ENCODE peak calls at places on chromosome 6, in seven cellular contexts. A is heart left ventricle, K is IMR-90, W is breast epithelium, X is spleen, O is stomach, Z is uterus. M is an unnamed sample.

GRCh38 chr6:108260126-108260808 is 573 bp downstream of the SNX3 start:
- DNase-seq in X (peak), W (peak), K (peak), A (peak), O (peak), Z (no peak), M (no peak)

GRCh38 chr6:88823998-88824397 is 139.4 kb downstream of the RNGTT start:
- DNase-seq in K (peak), X (no peak), O (no peak), W (no peak), Z (no peak), A (no peak), M (peak)

GRCh38 chr6:25254671-25255070 is 24.5 kb upstream of the CARMIL1 start:
- DNase-seq in O (no peak), A (no peak), W (no peak), K (no peak), Z (no peak), X (no peak), M (no peak)

GRCh38 chr6:135163440-135163738 is 17.7 kb upstream of the MYB start:
- DNase-seq in W (no peak), Z (no peak), O (no peak), A (no peak), K (no peak), X (no peak), M (no peak)

GRCh38 chr6:7446644-7447325 is 57.2 kb downstream of the RIOK1 start:
- DNase-seq in O (no peak), Z (no peak), W (peak), A (no peak), K (no peak), X (no peak), M (no peak)

GRCh38 chr6:90536516-90536915 is 50.4 kb downstream of the MAP3K7 start:
- DNase-seq in K (no peak), O (no peak), W (no peak), Z (no peak), X (no peak), A (no peak), M (no peak)

GRCh38 chr6:14386263-14386981 is 268.9 kb downstream of the CD83 start:
- DNase-seq in W (no peak), O (no peak), A (no peak), K (no peak), Z (no peak), X (no peak), M (no peak)

GRCh38 chr6:25359191-25359861 is 80.2 kb downstream of the CARMIL1 start:
- DNase-seq in A (no peak), K (peak), W (peak), X (no peak), O (no peak), Z (peak), M (peak)

GRCh38 chr6:84220809-84221409 is 6.5 kb downstream of the CEP162 start:
- DNase-seq in Z (no peak), A (no peak), X (no peak), K (peak), W (no peak), O (no peak), M (no peak)

GRCh38 chr6:84687487-84687886 is 76.9 kb downstream of the TBX18 start:
- DNase-seq in X (no peak), K (no peak), Z (no peak), A (no peak), W (no peak), O (no peak), M (no peak)

GRCh38 chr6:79158856-79159516 is 75.5 kb downstream of the HMGN3 start:
- DNase-seq in W (no peak), X (no peak), Z (no peak), K (no peak), O (no peak), A (no peak), M (no peak)

GRCh38 chr6:17098538-17098937 is 3.3 kb upstream of the STMND1 start:
- DNase-seq in O (no peak), W (no peak), A (no peak), K (peak), X (no peak), Z (no peak), M (no peak)

GRCh38 chr6:28981833-28982475 is 23.2 kb downstream of the ZNF311 start:
- DNase-seq in X (peak), K (peak), Z (peak), W (peak), O (peak), A (peak), M (peak)

GRCh38 chr6:163962627-163963117 is 548.2 kb downstream of the QKI start:
- DNase-seq in O (no peak), A (peak), X (no peak), W (no peak), Z (no peak), K (no peak), M (no peak)

GRCh38 chr6:98539669-98540207 is 294.6 kb upstream of the POU3F2 start:
- DNase-seq in X (no peak), K (no peak), A (no peak), Z (no peak), W (no peak), O (no peak), M (no peak)

GRCh38 chr6:82786251-82786650 is 279.4 kb downstream of the UBE3D start:
- DNase-seq in Z (no peak), A (no peak), X (no peak), O (no peak), W (no peak), K (no peak), M (no peak)

GRCh38 chr6:117169060-117169635 is 96.2 kb upstream of the VGLL2 start:
- DNase-seq in Z (no peak), X (no peak), O (no peak), W (peak), A (no peak), K (no peak), M (no peak)

GRCh38 chr6:3516094-3516493 is 59.2 kb upstream of the SLC22A23 start:
- DNase-seq in W (no peak), A (no peak), X (no peak), Z (no peak), O (no peak), K (peak), M (no peak)

GRCh38 chr6:116060572-116061283 is at the start of gene FRK:
- DNase-seq in X (no peak), W (peak), A (no peak), K (peak), O (peak), Z (no peak), M (no peak)
- TF ChIP-seq POLR2A in X (no peak), W (no peak), A (no peak), K (no peak), O (no peak), Z (no peak), M (no peak)

GRCh38 chr6:44250718-44251123 is 3.8 kb downstream of the HSP90AB1 start:
- DNase-seq in X (no peak), K (no peak), A (no peak), Z (no peak), O (no peak), W (no peak), M (no peak)
- TF ChIP-seq POLR2A in X (no peak), K (no peak), A (no peak), Z (no peak), O (no peak), W (no peak), M (no peak)

GRCh38 chr6:166956444-166957086 is at the start of gene RNASET2:
- DNase-seq in W (peak), A (peak), K (peak), Z (peak), O (peak), X (peak), M (peak)
- TF ChIP-seq POLR2A in W (peak), A (peak), K (no peak), Z (peak), O (no peak), X (peak), M (peak)

DNA sequence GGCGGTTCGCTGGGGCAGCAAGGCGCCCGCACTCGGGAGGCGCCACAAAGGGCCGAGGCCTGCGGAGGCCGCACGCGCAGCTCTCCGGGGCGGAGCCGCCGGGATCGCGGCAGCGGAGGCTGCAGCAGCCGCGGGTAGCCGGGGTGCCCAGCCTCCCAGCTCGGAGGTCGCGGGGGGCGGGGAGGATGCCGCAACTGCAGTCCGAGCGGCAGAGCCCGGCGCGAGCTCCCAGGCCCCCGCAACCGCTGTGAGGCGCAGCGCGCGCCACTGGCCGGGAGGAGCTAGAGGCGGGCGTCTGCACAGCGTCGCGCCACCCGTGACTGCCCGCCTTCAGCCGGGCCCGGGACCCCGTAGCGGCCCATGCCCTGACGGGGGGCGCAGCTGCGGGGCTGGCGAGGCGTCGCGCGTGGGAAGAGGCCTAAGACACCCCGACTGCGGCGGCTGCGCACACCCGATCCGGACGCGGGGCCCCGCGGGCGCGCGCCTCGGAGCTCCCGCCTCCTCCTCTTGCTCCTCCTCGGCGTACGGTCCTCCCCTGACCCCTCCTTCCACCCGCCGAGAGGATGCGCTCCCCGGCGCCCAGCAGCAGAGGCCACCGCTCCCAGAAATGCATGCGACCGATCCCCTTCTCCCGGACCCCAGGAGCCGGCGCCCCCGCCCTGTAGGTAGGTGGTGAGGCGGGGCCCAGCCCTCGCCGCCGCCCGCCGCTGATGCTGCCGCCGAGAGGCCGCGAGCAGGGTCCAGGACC is at the start of gene NCOA7:
- DNase-seq in X (peak), Z (peak), K (peak), A (peak), W (peak), O (peak), M (peak)
- TF ChIP-seq POLR2A in X (peak), Z (peak), K (peak), A (peak), W (peak), O (no peak), M (peak)

DNA sequence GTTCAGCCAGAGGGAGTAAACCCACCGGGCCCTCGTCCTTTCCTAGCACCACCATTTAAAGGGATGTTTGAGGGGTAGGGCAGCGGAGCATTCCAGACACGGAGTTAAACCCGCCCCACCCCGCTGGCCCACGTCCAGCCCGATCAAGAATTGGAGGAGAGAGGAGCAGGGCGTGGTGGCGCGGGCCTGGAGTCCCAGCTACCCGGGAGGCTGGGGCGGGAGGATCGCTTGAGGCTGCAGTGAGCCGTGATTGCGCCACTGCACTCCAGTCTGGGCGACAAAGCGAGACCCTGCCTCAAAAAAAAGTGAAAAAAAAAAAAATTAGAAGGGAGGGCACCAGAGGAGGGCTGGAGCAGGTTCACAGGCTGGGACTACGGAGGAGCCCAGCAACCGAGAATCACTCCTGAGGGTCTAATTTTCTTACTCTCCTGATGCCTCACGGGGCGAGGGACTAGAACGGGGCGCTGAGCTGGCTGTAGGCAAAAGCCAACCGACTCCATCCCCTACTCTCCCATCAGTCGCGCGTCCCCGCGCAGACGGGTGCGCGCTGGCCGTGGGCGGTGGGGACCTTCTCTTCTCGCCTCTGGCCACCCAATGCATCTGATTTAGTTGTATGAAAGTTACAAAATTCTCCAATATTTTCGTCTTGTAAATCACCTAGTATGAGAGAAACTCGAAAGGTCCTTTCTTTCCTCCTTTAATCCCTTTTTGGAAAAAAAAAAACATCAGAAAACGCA is 6.1 kb upstream of the HSPA1B start:
- DNase-seq in Z (peak), X (peak), A (peak), O (peak), W (no peak), K (peak), M (no peak)
- TF ChIP-seq POLR2A in Z (peak), X (no peak), A (peak), O (no peak), W (peak), K (peak), M (peak)

GRCh38 chr6:26604026-26604425 is 7.3 kb downstream of the ABT1 start:
- DNase-seq in Z (no peak), X (no peak), K (no peak), O (no peak), A (no peak), W (no peak), M (no peak)
- TF ChIP-seq POLR2A in Z (no peak), X (no peak), K (no peak), O (no peak), A (no peak), W (no peak), M (no peak)

GRCh38 chr6:71420693-71421328 is 132.2 kb downstream of the OGFRL1 start:
- DNase-seq in Z (peak), O (peak), X (peak), K (peak), W (peak), A (peak), M (peak)
- TF ChIP-seq POLR2A in Z (peak), O (no peak), X (no peak), K (peak), W (peak), A (peak), M (peak)

GRCh38 chr6:11028959-11029358 is 15.1 kb downstream of the ELOVL2 start:
- DNase-seq in O (no peak), K (no peak), A (no peak), Z (no peak), W (no peak), X (no peak), M (no peak)

GRCh38 chr6:11025094-11025493 is 19.0 kb downstream of the ELOVL2 start:
- DNase-seq in O (no peak), Z (no peak), X (no peak), W (no peak), K (no peak), A (no peak), M (no peak)

GRCh38 chr6:11025911-11026635 is 18.0 kb downstream of the ELOVL2 start:
- DNase-seq in A (no peak), W (no peak), K (no peak), X (no peak), O (no peak), Z (no peak), M (no peak)

GRCh38 chr6:11030904-11031303 is 13.2 kb downstream of the ELOVL2 start:
- DNase-seq in X (no peak), W (no peak), K (no peak), A (no peak), Z (no peak), O (no peak), M (no peak)

DNA sequence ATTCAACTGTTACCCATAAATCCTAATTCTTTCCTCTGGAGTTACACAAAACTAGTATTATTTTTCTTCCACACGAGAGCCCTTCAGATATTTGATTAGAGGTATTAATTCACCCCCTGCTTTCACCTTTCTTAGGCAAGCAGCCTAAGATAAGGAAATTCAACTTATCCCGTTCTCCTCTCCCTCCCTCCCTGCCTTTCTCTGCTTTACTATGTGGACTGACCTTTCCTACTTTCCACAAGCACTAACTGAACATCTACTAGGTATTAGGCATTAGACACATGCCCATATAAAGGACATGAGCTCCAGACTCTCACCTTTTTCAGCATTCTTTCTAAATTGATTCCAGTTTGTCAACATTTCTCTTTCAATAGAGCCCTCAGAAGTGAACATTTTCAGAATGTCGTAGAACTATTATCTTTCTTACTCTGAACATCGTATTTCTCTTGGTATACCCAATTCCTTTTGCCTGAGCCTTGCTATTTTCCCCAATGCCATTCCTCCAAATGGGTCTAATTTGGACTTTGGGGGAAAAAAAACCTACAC is 16.5 kb downstream of the ELOVL2 start:
- DNase-seq in K (no peak), O (no peak), Z (no peak), W (no peak), A (no peak), X (no peak), M (no peak)
- TF ChIP-seq POLR2A in K (no peak), O (no peak), Z (no peak), W (no peak), A (no peak), X (no peak), M (no peak)

DNA sequence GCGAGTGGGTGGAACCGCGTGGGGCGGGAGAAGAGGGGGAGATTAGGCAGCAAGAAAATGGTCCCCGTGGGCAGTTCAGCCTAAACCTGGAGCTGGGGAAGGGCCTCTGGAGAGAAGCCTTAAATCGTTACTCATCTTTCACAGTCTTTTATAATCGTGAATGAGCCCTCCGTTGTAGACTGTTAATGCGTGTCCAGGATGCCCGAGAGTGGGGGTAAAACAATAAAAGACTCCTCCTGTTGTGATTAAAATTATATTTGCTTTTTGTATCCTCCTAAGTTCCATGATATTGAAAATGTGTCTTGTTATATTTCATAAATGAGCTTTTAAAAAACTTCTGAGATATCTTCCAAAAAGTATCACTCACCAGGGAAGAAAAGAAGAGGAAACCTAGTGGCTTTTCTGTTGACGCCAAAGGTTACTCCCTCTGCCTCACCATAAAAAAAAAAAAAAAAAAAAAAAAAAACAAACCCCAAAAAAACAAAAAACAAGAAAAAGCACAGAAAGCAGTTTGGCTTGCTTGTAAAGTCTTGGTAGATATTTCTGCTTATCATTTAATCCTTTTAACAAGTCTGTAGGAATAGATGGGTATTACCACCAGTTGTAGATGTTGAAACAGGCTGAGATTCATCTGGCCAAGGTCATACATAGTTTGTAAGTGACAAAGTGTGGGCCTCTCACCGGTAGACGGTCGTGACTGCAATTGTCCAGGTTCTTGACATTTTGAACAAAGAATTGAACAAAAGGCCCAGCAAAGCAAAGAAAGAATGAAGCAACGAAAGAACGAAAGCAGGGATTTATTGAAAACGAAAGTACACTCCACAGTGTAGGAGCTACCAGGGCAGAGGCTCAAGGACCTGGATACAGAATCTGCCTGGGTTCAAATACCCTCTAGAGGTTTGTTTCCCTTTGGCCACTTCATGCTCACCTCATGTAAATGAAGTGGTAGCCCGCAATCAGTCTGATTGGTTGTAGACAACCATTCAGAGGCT is 11.4 kb upstream of the ELOVL5 start:
- DNase-seq in A (no peak), O (no peak), K (peak), Z (no peak), X (no peak), W (no peak), M (no peak)
- TF ChIP-seq POLR2A in A (no peak), O (no peak), K (no peak), Z (no peak), X (no peak), W (no peak), M (no peak)

M was measured in H54.